ENCODE peak calls at places on chromosomes 2 and 18, in eight cellular contexts. A is brain microvascular endothelial cell, C is neuronal stem cell, N is coronary artery, P is H9, E is HCT116, B is pancreas, D is PC-9. H is an unnamed sample.

GRCh38 chr2:6922201-6922656 is 5.0 kb downstream of the RNF144A start:
- DNase-seq in E (no peak), C (no peak), P (no peak), B (no peak), A (no peak), N (no peak), D (peak; percentile 14), H (no peak)

GRCh38 chr2:71856709-71857525 is 290.7 kb downstream of the CYP26B1 start:
- DNase-seq in D (peak; percentile 38), B (no peak), E (no peak), A (no peak), P (peak; percentile 37), N (peak; percentile 71), C (no peak), H (no peak)

GRCh38 chr18:10020176-10020575 is 106.4 kb downstream of the VAPA start:
- DNase-seq in A (no peak), D (no peak), N (no peak), P (no peak), B (no peak), C (no peak), E (no peak), H (peak; percentile 20)

GRCh38 chr2:71330155-71330554 is 1.4 kb upstream of the ZNF638 start:
- DNase-seq in D (no peak), A (no peak), B (no peak), E (no peak), N (no peak), C (no peak), P (no peak), H (no peak)

GRCh38 chr18:29041976-29042375 is 865.0 kb upstream of the CDH2 start:
- DNase-seq in B (no peak), N (no peak), C (no peak), D (no peak), E (no peak), A (no peak), P (no peak), H (no peak)

GRCh38 chr2:105517814-105518705 is 119.2 kb upstream of the FHL2 start:
- DNase-seq in C (no peak), N (peak; percentile 93), E (no peak), A (peak; percentile 22), P (no peak), D (peak; percentile 40), B (peak; percentile 83), H (no peak)

GRCh38 chr2:54673501-54673998 is 49.9 kb upstream of the EML6 start:
- DNase-seq in P (no peak), D (peak; percentile 60), E (no peak), N (peak; percentile 90), C (no peak), B (peak; percentile 75), A (no peak), H (peak; percentile 57)

GRCh38 chr18:63559567-63560491 is 17.7 kb downstream of the SERPINB12 start:
- DNase-seq in D (no peak), E (no peak), B (no peak), P (no peak), N (no peak), A (no peak), C (no peak), H (peak; percentile 58)

GRCh38 chr2:144049137-144049536 is 470.8 kb downstream of the ZEB2 start:
- DNase-seq in A (no peak), B (no peak), C (no peak), N (no peak), D (no peak), E (no peak), P (no peak), H (no peak)

GRCh38 chr2:224410946-224411561 is 9.1 kb upstream of the FAM124B start:
- DNase-seq in A (no peak), D (no peak), B (no peak), P (no peak), E (no peak), N (no peak), C (no peak), H (no peak)

GRCh38 chr2:69683170-69683971 is 39.8 kb upstream of the AAK1 start:
- DNase-seq in A (peak; percentile 64), D (no peak), N (no peak), B (no peak), E (no peak), P (no peak), C (no peak), H (no peak)
- H3K27ac ChIP-seq in A (peak overlapping the region; percentile 14), D (no peak overlapping the region), N (no peak overlapping the region), B (peak overlapping the region; percentile 34), E (no peak overlapping the region), P (no peak overlapping the region), C (no peak overlapping the region), H (peak overlapping the region; percentile 51)

DNA sequence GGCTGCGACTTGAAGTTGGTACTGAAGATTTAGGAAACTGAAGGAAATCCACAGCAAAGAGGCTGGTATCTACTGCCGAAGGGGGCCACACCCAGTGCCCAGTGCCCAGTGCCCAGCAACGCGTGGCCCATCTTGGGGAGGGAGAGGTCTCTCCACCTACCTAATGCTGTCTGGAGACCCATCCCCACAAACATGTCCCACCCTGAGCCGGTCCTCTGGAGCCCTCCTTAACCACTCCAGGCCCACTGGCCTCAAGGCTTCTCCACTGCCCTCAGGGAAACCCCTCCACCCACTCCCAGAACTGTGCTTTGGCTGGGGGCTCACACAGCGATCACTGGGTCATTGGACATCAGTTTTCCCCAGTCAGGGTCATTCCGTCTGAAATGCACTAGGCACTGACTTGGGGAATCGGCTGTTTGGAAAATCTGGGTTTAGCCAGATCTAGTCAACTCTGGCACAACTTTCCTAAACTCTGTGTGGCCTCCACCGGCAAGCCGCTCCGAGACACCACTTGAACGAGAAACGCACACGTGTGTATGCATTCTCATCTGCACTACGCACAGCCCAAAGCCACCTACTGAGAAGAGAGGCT is 20.1 kb downstream of the GPR55 start:
- DNase-seq in E (no peak), A (no peak), D (no peak), P (peak; percentile 25), C (no peak), B (no peak), N (peak; percentile 67), H (no peak)
- H3K27ac ChIP-seq in E (no peak overlapping the region), A (no peak overlapping the region), D (no peak overlapping the region), P (no peak overlapping the region), C (no peak overlapping the region), B (no peak overlapping the region), N (no peak overlapping the region), H (no peak overlapping the region)

GRCh38 chr2:111947219-111947618 is 48.8 kb downstream of the MERTK start:
- DNase-seq in B (no peak), N (no peak), D (no peak), C (no peak), P (no peak), A (no peak), E (no peak), H (no peak)

GRCh38 chr2:111944536-111945210 is 46.3 kb downstream of the MERTK start:
- DNase-seq in C (no peak), A (no peak), N (no peak), B (no peak), E (no peak), D (no peak), P (no peak), H (no peak)

GRCh38 chr2:111948832-111949231 is 50.4 kb downstream of the MERTK start:
- DNase-seq in D (no peak), B (no peak), P (no peak), C (no peak), N (no peak), A (no peak), E (no peak), H (no peak)

GRCh38 chr2:111946294-111947114 is 48.1 kb downstream of the MERTK start:
- DNase-seq in N (no peak), A (peak; percentile 35), C (no peak), D (peak; percentile 74), E (peak; percentile 94), P (no peak), B (no peak), H (peak; percentile 92)

DNA sequence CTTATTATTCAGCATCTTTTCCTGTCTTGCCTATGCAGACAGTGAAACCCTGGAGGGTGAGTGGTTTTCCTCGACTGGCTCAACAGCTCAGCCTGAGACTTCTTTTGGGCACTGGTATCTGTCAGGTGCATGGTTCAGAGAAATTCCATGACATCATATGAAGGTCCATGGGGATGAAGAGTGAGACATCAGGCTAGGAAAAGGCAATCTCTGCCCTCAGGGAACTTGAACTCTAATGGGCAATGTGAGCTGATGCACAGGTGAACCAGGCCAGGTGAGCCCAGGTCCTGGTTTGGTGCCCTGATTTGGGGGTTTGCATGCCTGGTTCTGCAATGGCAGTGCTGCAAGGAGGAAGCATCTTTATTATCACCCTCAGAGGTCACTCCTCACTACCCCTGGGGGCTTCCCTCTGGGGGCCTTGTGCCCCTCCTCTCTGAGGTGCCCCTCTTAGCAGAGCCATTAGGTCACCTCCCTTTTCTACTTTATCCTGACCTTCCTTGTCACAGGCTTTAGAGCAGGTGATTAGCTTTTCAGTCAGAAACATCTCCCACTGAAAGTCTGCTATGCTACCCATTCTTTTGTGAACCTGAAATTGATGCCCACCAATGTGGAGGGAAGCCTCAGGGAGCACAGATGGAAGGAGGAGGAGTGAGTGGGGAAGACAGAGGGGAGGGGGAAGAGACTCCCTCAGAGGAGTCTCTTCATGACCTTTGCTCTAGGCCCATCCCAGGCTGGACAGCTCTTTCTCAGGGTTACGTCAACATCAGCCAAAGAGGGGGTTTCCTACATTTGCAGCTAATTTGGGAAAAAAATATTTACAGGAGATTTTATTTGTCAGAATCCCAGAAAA is 47.3 kb downstream of the MERTK start:
- DNase-seq in E (no peak), A (no peak), B (no peak), C (no peak), N (no peak), D (no peak), P (no peak), H (no peak)
- H3K27ac ChIP-seq in E (peak overlapping the region; percentile 59), A (no peak overlapping the region), B (peak overlapping the region; percentile 32), C (no peak overlapping the region), N (peak overlapping the region; percentile 85), D (peak overlapping the region; percentile 92), P (no peak overlapping the region), H (no peak overlapping the region)

GRCh38 chr2:207845202-207845864 is 75.6 kb upstream of the FZD5 start:
- DNase-seq in B (no peak), C (no peak), A (no peak), D (no peak), E (no peak), N (no peak), P (no peak), H (no peak)
- H3K27ac ChIP-seq in B (peak overlapping the region; percentile 10), C (no peak overlapping the region), A (no peak overlapping the region), D (no peak overlapping the region), E (no peak overlapping the region), N (no peak overlapping the region), P (no peak overlapping the region), H (no peak overlapping the region)

DNA sequence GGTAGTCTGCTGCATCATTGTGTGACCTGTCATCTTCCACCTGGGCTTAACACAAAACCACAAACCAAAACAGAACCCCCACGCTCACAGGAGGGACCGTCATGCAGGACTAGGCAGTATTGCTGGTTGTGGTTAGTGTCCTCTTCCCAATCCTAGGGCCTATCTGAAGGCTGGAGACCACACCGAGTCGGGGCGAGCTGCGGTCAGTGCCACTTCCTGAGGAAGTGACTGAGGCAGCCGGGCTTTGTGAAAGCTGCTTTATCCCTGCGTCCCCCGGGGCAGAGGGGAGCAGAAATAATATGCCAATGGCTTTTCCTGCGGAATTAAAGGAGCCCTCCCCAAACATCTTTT is 22.9 kb downstream of the ZNF532 start:
- DNase-seq in E (no peak), A (peak; percentile 78), N (no peak), C (no peak), P (no peak), D (no peak), B (no peak), H (no peak)
- H3K27ac ChIP-seq in E (no peak overlapping the region), A (peak overlapping the region; percentile 73), N (peak overlapping the region; percentile 76), C (no peak overlapping the region), P (no peak overlapping the region), D (no peak overlapping the region), B (no peak overlapping the region), H (no peak overlapping the region)

H was measured in epithelial cell of prostate.